ENCODE peak calls at places on chromosome 10, in ten cellular contexts. M is GM23248, V is hepatocyte, W is GM12878, T is fibroblast of lung, J is endothelial cell of umbilical vein, N is HCT116, X is K562, O is MM.1S, S is GM23338. I is an unnamed sample.

GRCh38 chr10:21517134-21517982 is 8.1 kb downstream of the SKIDA1 start:
- DNase-seq in X (peak), T (peak), M (peak), S (peak), J (peak), N (no peak), O (peak), V (peak), W (no peak), I (peak)

GRCh38 chr10:12018438-12019342 is 23.9 kb downstream of the UPF2 start:
- DNase-seq in S (no peak), X (no peak), V (no peak), J (no peak), N (no peak), T (no peak), M (peak), O (no peak), W (no peak), I (no peak)

GRCh38 chr10:111249925-111250324 is 173.1 kb downstream of the ADRA2A start:
- DNase-seq in O (no peak), X (no peak), M (no peak), T (no peak), N (no peak), S (no peak), V (no peak), W (no peak), J (no peak), I (no peak)

GRCh38 chr10:122269097-122269687 is 1.9 kb upstream of the BTBD16 start:
- DNase-seq in V (no peak), S (peak), O (no peak), W (no peak), N (no peak), X (no peak), T (no peak), M (no peak), J (no peak), I (no peak)

GRCh38 chr10:98414932-98415709 is at the start of gene PYROXD2:
- DNase-seq in S (peak), T (peak), W (no peak), J (peak), O (peak), N (peak), X (peak), M (peak), V (peak), I (peak)

GRCh38 chr10:71471031-71471430 is 74.3 kb downstream of the CDH23 start:
- DNase-seq in T (no peak), J (no peak), O (no peak), V (no peak), W (no peak), X (no peak), M (no peak), S (no peak), N (no peak), I (no peak)

GRCh38 chr10:93495654-93496321 is 624 bp upstream of the CEP55 start:
- DNase-seq in S (peak), O (no peak), V (peak), X (peak), W (no peak), T (no peak), J (peak), M (peak), N (no peak), I (peak)

GRCh38 chr10:62084434-62084833 is 182.9 kb downstream of the ARID5B start:
- DNase-seq in N (no peak), X (no peak), W (no peak), V (no peak), O (no peak), S (no peak), M (peak), J (no peak), T (peak), I (no peak)

GRCh38 chr10:15231403-15231802 is 62.9 kb upstream of the NMT2 start:
- DNase-seq in S (no peak), V (no peak), W (no peak), J (no peak), N (no peak), O (no peak), M (no peak), X (no peak), T (no peak), I (no peak)

DNA sequence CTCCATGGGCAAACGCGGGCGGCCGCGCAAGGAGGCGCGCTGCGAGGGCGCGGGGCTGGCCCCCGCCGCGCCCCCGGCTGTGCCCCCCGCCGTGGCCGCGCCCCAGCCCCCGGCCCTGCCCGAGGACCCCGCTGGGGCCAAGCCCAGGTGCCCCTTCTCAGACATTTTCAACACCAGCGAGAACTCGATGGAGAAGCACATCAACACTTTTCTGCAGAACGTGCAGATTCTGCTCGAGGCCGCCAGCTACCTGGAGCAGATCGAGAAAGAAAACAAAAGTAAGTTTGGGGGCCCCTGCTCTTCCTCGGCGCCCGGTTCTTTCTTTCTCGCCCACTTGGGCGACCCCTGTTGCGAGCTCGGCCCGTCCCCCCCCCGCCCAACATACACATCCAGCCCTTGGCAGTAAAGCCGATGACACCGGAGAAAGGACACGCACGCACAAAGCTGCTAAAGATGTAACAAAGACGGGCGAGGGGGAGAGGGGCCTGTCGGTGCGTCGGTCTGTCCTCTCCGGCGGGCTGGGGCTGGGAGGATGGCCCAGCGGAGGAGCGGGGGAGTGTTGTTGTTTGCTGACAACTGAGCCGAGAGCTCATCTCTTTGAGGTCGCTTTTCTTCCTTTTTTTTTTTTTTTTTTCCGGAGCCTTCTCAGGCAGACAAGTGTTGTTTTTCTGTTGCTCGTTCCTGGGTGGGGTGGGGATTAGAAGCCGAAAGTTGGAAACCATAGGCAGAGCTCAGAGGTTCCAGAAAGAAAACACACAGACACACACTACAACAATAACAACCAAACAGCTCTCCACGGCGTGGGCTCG is 604 bp downstream of the MXI1 start:
- DNase-seq in T (peak), J (peak), V (peak), M (peak), S (peak), W (no peak), N (no peak), X (peak), O (peak), I (peak)
- TF ChIP-seq EZH2 in T (no peak), J (peak), V (no peak), M (no peak), S (no peak), W (no peak), N (no peak), X (no peak), O (no peak), I (no peak)

GRCh38 chr10:47295411-47295810 is 4.6 kb upstream of the GDF10 start:
- DNase-seq in V (no peak), X (no peak), O (no peak), S (no peak), M (no peak), N (no peak), T (no peak), J (no peak), W (no peak), I (no peak)

GRCh38 chr10:47296941-47297340 is 3.1 kb upstream of the GDF10 start:
- DNase-seq in J (no peak), X (no peak), O (no peak), N (no peak), M (no peak), W (no peak), S (no peak), T (no peak), V (no peak), I (no peak)

GRCh38 chr10:47297796-47298540 is 2.0 kb upstream of the GDF10 start:
- DNase-seq in V (no peak), O (no peak), J (no peak), M (no peak), W (no peak), X (no peak), S (no peak), N (no peak), T (no peak), I (peak)

GRCh38 chr10:47294501-47294900 is 5.5 kb upstream of the GDF10 start:
- DNase-seq in N (no peak), O (no peak), T (no peak), J (no peak), M (no peak), X (no peak), S (no peak), V (no peak), W (no peak), I (no peak)

GRCh38 chr10:47296111-47296894 is 3.7 kb upstream of the GDF10 start:
- DNase-seq in T (no peak), V (peak), S (no peak), M (no peak), N (no peak), J (no peak), O (no peak), X (no peak), W (no peak), I (no peak)
- TF ChIP-seq EZH2 in T (no peak), V (no peak), S (no peak), M (peak), N (no peak), J (peak), O (no peak), X (no peak), W (no peak), I (no peak)

GRCh38 chr10:101146392-101147251 is 15.5 kb downstream of the TLX1 start:
- DNase-seq in W (no peak), V (no peak), O (no peak), M (peak), N (no peak), X (no peak), S (peak), T (no peak), J (no peak), I (peak)
- TF ChIP-seq EZH2 in W (no peak), V (peak), O (no peak), M (peak), N (no peak), X (no peak), S (peak), T (peak), J (peak), I (peak)

GRCh38 chr10:75414527-75414926 is 13.0 kb upstream of the ZNF503 start:
- DNase-seq in J (no peak), S (no peak), W (no peak), T (no peak), O (no peak), X (no peak), M (no peak), V (no peak), N (no peak), I (no peak)

GRCh38 chr10:75417522-75417927 is 13.9 kb upstream of the LRMDA start:
- DNase-seq in N (no peak), V (no peak), J (no peak), T (peak), M (no peak), O (no peak), X (no peak), W (no peak), S (peak), I (peak)

GRCh38 chr10:75422913-75423312 is 8.5 kb upstream of the LRMDA start:
- DNase-seq in O (no peak), N (no peak), W (no peak), M (no peak), J (no peak), V (no peak), T (no peak), X (no peak), S (no peak), I (no peak)

GRCh38 chr10:75418287-75418686 is 13.1 kb upstream of the LRMDA start:
- DNase-seq in X (no peak), M (no peak), N (no peak), J (no peak), W (no peak), S (no peak), O (no peak), T (no peak), V (no peak), I (no peak)

GRCh38 chr10:75418712-75419111 is 12.7 kb upstream of the LRMDA start:
- DNase-seq in N (no peak), J (no peak), X (no peak), W (no peak), V (no peak), S (no peak), O (no peak), T (no peak), M (no peak), I (no peak)
- TF ChIP-seq EZH2 in N (no peak), J (no peak), X (no peak), W (no peak), V (no peak), S (no peak), O (no peak), T (no peak), M (no peak), I (no peak)

GRCh38 chr10:27742195-27742925 is 3.3 kb downstream of the MKX start:
- DNase-seq in M (peak), V (peak), O (peak), N (peak), W (peak), X (peak), S (peak), J (peak), T (peak), I (peak)

GRCh38 chr10:27744478-27745379 is 890 bp downstream of the MKX start:
- DNase-seq in V (peak), S (peak), T (peak), J (peak), X (no peak), N (no peak), O (peak), W (no peak), M (peak), I (peak)

GRCh38 chr10:27745380-27745718 is 270 bp downstream of the MKX start:
- DNase-seq in V (no peak), O (no peak), S (peak), M (no peak), J (no peak), N (no peak), W (no peak), T (no peak), X (no peak), I (no peak)

GRCh38 chr10:27742926-27743735 is 2.5 kb downstream of the MKX start:
- DNase-seq in O (peak), W (no peak), M (peak), S (peak), J (peak), X (no peak), V (peak), T (peak), N (no peak), I (peak)

DNA sequence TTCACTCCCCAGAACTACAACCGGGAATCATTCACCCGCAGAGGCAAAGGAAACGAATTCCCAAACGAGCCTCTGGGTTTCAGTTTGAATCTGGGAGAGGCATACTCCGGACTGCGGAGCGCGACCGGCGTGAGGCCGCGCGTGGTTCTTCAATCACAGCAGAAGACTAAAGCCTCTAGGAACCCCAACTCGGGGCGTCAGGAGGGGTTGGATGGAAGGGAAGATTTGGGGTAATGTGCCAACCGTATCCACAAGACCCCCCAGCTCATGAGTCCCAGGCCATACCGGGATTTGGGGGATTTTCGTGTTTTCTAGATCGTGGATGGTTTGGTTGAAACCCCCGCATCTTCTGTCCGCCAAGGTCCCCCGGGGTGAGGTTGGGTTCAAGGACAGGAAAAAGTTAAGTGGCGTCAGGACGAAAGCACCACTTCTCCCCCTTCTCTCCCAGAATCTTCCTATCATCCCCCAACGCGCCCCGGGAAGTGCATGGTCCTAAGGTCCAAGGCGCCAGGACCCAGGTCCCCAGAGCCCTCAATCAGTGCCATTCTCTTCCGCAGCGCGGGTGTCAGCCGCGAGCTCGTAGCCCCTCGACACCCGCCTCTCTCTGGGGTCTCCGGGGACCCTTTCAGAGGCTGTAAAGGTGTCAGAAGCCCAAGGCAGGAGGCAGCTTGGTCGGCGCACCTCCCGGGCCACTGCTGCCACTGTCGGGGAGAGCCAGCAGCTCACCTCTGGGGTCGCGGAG is 1.7 kb downstream of the MKX start:
- DNase-seq in X (no peak), M (peak), S (peak), W (no peak), O (no peak), V (peak), T (no peak), N (no peak), J (no peak), I (peak)
- TF ChIP-seq EZH2 in X (no peak), M (no peak), S (peak), W (no peak), O (no peak), V (no peak), T (peak), N (no peak), J (peak), I (peak)

DNA sequence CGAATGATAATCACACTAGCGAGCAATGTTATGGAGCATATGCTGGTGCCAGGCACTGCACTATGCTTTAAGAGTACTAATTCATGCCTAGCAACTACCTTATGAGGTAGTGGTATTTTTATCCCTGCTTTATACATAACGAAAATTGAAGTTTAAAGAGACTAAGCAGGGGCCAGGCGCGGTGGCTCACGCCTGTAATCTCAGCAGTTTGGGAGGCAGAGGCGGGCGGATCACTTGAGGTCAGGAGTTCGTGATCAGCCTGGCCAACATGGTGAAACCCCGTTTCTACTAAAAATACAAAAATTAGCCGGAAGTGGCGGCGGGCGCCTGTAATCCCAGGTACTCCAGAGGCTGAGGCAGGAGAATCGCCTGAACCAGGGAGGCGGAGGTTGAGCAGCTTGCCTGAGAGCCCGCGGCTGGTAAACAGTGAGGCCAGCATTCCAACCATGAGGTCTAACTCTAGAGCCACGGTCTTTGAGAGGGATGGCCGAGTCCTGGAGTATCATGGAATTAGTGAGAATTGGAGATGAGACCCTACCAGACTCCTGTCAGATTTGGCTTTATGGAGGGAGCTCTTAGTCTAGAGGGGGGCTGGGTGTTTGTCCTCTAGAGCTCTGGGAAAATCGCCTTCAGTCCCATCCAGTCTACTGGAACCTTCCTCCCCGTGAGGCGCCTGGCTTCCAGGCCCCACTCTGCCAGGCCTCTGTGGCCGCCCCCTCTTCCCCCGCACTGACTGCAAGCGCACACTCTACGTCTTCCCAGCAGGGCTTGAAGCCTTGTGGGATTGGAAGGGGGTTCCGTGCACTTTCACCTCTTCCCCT is 11.6 kb downstream of the TLX1 start:
- DNase-seq in X (no peak), N (no peak), W (no peak), V (no peak), M (no peak), J (no peak), T (no peak), O (no peak), S (no peak), I (no peak)
- TF ChIP-seq EZH2 in X (no peak), N (no peak), W (no peak), V (no peak), M (no peak), J (peak), T (no peak), O (no peak), S (peak), I (peak)